ENCODE peak calls at places on chromosomes 16 and 17, in four cellular contexts. W is tibial artery; X is activated CD4-positive, CD25-positive, alpha-beta regulatory T cell; G is stimulated activated CD8-positive, alpha-beta memory T cell treated with anti-CD3 and anti-CD28 coated beads, Interleukin-4, amount 100 ng/mL, for 4 hours. V is an unnamed sample.

GRCh38 chr17:58513391-58513912 is 986 bp downstream of the MTMR4 start:
- DNase-seq in G (no peak), W (no peak), X (no peak), V (no peak)

GRCh38 chr17:40724656-40725055 is 21.1 kb upstream of the KRT24 start:
- DNase-seq in W (no peak), G (no peak), X (no peak), V (no peak)

GRCh38 chr17:77865109-77865611 is 93.3 kb upstream of the TNRC6C start:
- DNase-seq in G (no peak), W (no peak), X (no peak), V (no peak)

GRCh38 chr17:55334285-55334684 is 69.5 kb downstream of the HLF start:
- DNase-seq in X (no peak), G (no peak), W (peak), V (no peak)

GRCh38 chr17:73431401-73432205 is 119.8 kb upstream of the CDC42EP4 start:
- DNase-seq in X (no peak), G (no peak), W (no peak), V (no peak)

GRCh38 chr17:32007463-32008298 is 498 bp downstream of the LRRC37B start:
- DNase-seq in X (peak), G (no peak), W (peak), V (no peak)

GRCh38 chr17:73887739-73888138 is 243.5 kb upstream of the SDK2 start:
- DNase-seq in W (no peak), X (no peak), G (no peak), V (no peak)

GRCh38 chr16:66026211-66026610 is 340.3 kb upstream of the CDH5 start:
- DNase-seq in W (no peak), G (no peak), X (no peak), V (no peak)

GRCh38 chr17:45001310-45001709 is 33.2 kb upstream of the C1QL1 start:
- DNase-seq in G (no peak), W (no peak), X (no peak), V (no peak)

GRCh38 chr16:67265834-67266233 is 13.5 kb upstream of the PLEKHG4 start:
- DNase-seq in G (no peak), X (no peak), W (peak), V (no peak)

GRCh38 chr17:76243826-76244679 is 3.8 kb upstream of the RNF157 start:
- DNase-seq in G (no peak), X (no peak), W (no peak), V (no peak)

GRCh38 chr17:1561420-1562177 is 993 bp downstream of the PITPNA start:
- DNase-seq in X (peak), G (no peak), W (no peak), V (no peak)

GRCh38 chr16:6375471-6376075 is 957.1 kb upstream of the RBFOX1 start:
- DNase-seq in G (no peak), W (no peak), X (no peak), V (no peak)